ENCODE peak calls at places on chromosomes 4 and X, in six cellular contexts. Z is CD4-positive, alpha-beta memory T cell; G is spleen; Q is CD8-positive, alpha-beta memory T cell; U is tibial nerve; E is BJ. F is an unnamed sample.
A peak's percentile ranks its signal among the peaks of the same experiment; 100 is the strongest.

GRCh38 chrX:48045410-48046311 is 25.8 kb downstream of the ZNF630 start:
- DNase-seq in Z (no peak), U (no peak), E (no peak), G (no peak), Q (no peak), F (no peak)

GRCh38 chrX:33041141-33041540 is 170.2 kb downstream of the DMD start:
- DNase-seq in Q (no peak), U (no peak), E (no peak), G (peak; percentile 66), Z (no peak), F (no peak)

GRCh38 chrX:79081895-79082512 is 62.5 kb upstream of the GPR174 start:
- DNase-seq in U (no peak), Q (peak; percentile 59), E (no peak), G (no peak), Z (peak; percentile 62), F (peak; percentile 85)

GRCh38 chr4:74316397-74316796 is 8.1 kb downstream of the EPGN start:
- DNase-seq in Z (no peak), E (no peak), U (no peak), G (no peak), Q (no peak), F (no peak)

GRCh38 chr4:15455290-15455689 is 14.4 kb upstream of the CC2D2A start:
- DNase-seq in Q (no peak), U (peak; percentile 58), G (no peak), E (no peak), Z (no peak), F (no peak)

GRCh38 chrX:153971632-153972367 is at the start of gene HCFC1:
- DNase-seq in G (peak; percentile 97), E (no peak), Q (peak; percentile 97), Z (peak; percentile 97), U (peak; percentile 79), F (peak; percentile 83)

GRCh38 chrX:155956649-155957048 is 40.8 kb upstream of the IL9R start:
- DNase-seq in G (no peak), E (no peak), U (no peak), Z (no peak), Q (no peak), F (no peak)

GRCh38 chr4:82643994-82644730 is 82.4 kb upstream of the TMEM150C start:
- DNase-seq in Q (no peak), U (no peak), E (peak; percentile 74), Z (no peak), G (no peak), F (no peak)

GRCh38 chrX:10447577-10448214 is 172.7 kb downstream of the MID1 start:
- DNase-seq in Z (no peak), Q (no peak), E (no peak), G (no peak), U (no peak), F (no peak)

GRCh38 chrX:129318375-129318774 is 204.9 kb downstream of the SMARCA1 start:
- DNase-seq in Q (no peak), G (no peak), Z (no peak), E (no peak), U (no peak), F (peak; percentile 31)

GRCh38 chr4:56821394-56822263 is at the start of gene SPINK2:
- DNase-seq in U (no peak), E (no peak), Z (peak; percentile 67), G (peak; percentile 91), Q (peak; percentile 63), F (peak; percentile 45)

GRCh38 chr4:57044996-57045395 is 65.2 kb downstream of the IGFBP7 start:
- DNase-seq in U (no peak), G (no peak), Q (no peak), E (no peak), Z (no peak), F (no peak)

GRCh38 chr4:71210831-71211230 is 128.0 kb upstream of the SLC4A4 start:
- DNase-seq in Z (no peak), G (no peak), Q (no peak), U (no peak), E (no peak), F (no peak)

GRCh38 chrX:79268788-79269187 is 98.3 kb downstream of the ITM2A start:
- DNase-seq in E (no peak), G (no peak), Q (no peak), U (no peak), Z (no peak), F (no peak)

GRCh38 chr4:124334119-124334518 is 378.4 kb downstream of the ANKRD50 start:
- DNase-seq in Z (no peak), Q (no peak), U (no peak), G (no peak), E (peak; percentile 48), F (peak; percentile 34)

GRCh38 chr4:140052050-140052449 is 101.9 kb downstream of the MAML3 start:
- DNase-seq in Q (no peak), Z (peak; percentile 24), U (no peak), E (no peak), G (no peak), F (no peak)

GRCh38 chr4:69731261-69731660 is 29.2 kb downstream of the SULT1B1 start:
- DNase-seq in Z (no peak), Q (no peak), G (no peak), U (no peak), E (no peak), F (no peak)

GRCh38 chr4:8084712-8085490 is 73.7 kb downstream of the ABLIM2 start:
- DNase-seq in E (no peak), Q (no peak), G (no peak), U (no peak), Z (no peak), F (no peak)

GRCh38 chrX:74421181-74422028 is at the start of gene SLC16A2:
- DNase-seq in G (peak; percentile 80), U (peak; percentile 52), E (peak; percentile 35), Q (peak; percentile 10), Z (peak; percentile 19), F (peak; percentile 16)

GRCh38 chr4:150794706-150795105 is 212.8 kb downstream of the MAB21L2 start:
- DNase-seq in U (no peak), Z (no peak), G (no peak), E (no peak), Q (no peak), F (no peak)

GRCh38 chr4:113981591-113981990 is 2.1 kb upstream of the ARSJ start:
- DNase-seq in U (no peak), G (no peak), Z (no peak), E (no peak), Q (no peak), F (no peak)

GRCh38 chr4:39539026-39539690 is 11.9 kb upstream of the UGDH start:
- DNase-seq in Q (no peak), Z (no peak), G (no peak), E (no peak), U (no peak), F (no peak)

GRCh38 chrX:15055146-15055930 is 182.1 kb downstream of the MOSPD2 start:
- DNase-seq in G (no peak), Q (no peak), Z (no peak), E (no peak), U (no peak), F (no peak)

GRCh38 chr4:25075129-25075528 is 44.4 kb upstream of the LGI2 start:
- DNase-seq in Z (no peak), U (no peak), E (no peak), G (no peak), Q (no peak), F (no peak)

GRCh38 chr4:113540859-113541258 is 220.7 kb downstream of the CAMK2D start:
- DNase-seq in Z (no peak), U (no peak), E (no peak), Q (no peak), G (no peak), F (no peak)

GRCh38 chr4:30002345-30002744 is 717.8 kb upstream of the PCDH7 start:
- DNase-seq in U (no peak), E (no peak), G (no peak), Q (no peak), Z (no peak), F (no peak)

DNA sequence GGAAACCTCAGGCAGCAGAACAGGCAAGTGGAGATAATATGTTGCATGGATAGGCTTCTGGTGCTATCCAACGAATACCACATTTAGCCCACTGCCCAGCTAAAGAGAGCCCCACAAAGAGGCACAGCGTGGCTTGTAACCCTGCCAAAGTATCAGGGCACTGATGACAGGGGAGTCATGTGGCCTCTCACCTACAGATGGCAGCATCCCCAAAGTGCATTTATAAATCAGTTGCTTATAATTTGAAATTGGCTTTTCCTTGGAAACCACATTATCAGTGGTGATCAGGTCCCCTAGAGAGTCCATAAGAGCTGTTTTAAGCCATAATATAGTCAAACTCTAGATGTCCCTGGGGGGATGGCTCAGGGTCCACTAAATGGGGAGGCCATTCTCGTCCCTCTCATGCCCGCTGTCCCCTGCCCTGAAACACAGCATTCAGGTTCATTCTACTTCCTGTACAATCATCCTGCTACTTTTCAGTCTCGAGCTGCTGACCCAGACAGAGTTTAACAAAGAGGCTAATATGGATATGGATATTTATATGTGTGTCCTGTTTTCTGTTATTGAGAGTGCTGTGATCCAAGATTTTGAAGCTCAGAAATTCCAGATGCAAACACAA is 28.6 kb downstream of the SRPX start:
- DNase-seq in U (no peak), Q (no peak), G (no peak), Z (no peak), E (no peak), F (no peak)
- H3K4me3 ChIP-seq in U (no peak overlapping the region), Q (no peak overlapping the region), G (no peak overlapping the region), Z (no peak overlapping the region), E (no peak overlapping the region), F (no peak overlapping the region)

GRCh38 chr4:152961041-152961751 is 25.1 kb downstream of the FHDC1 start:
- DNase-seq in G (no peak), Q (no peak), U (no peak), Z (no peak), E (no peak), F (no peak)

GRCh38 chr4:152956167-152956566 is 20.0 kb downstream of the FHDC1 start:
- DNase-seq in U (no peak), G (no peak), Q (no peak), Z (no peak), E (no peak), F (no peak)

GRCh38 chr4:152959080-152959479 is 23.0 kb downstream of the FHDC1 start:
- DNase-seq in U (no peak), Q (no peak), Z (no peak), E (no peak), G (no peak), F (no peak)

GRCh38 chr4:152956650-152957436 is 20.7 kb downstream of the FHDC1 start:
- DNase-seq in E (no peak), Q (no peak), U (no peak), G (no peak), Z (no peak), F (no peak)

GRCh38 chr4:152957437-152958185 is 21.5 kb downstream of the FHDC1 start:
- DNase-seq in Q (no peak), Z (no peak), G (no peak), U (no peak), E (no peak), F (no peak)
- H3K4me3 ChIP-seq in Q (no peak overlapping the region), Z (no peak overlapping the region), G (no peak overlapping the region), U (no peak overlapping the region), E (no peak overlapping the region), F (no peak overlapping the region)

GRCh38 chr4:76307670-76308014 is 1.1 kb downstream of the STBD1 start:
- DNase-seq in G (no peak), U (no peak), Q (no peak), Z (no peak), E (no peak), F (no peak)
- H3K4me3 ChIP-seq in G (peak overlapping the region; percentile 64), U (no peak overlapping the region), Q (no peak overlapping the region), Z (no peak overlapping the region), E (peak overlapping the region; percentile 87), F (no peak overlapping the region)

DNA sequence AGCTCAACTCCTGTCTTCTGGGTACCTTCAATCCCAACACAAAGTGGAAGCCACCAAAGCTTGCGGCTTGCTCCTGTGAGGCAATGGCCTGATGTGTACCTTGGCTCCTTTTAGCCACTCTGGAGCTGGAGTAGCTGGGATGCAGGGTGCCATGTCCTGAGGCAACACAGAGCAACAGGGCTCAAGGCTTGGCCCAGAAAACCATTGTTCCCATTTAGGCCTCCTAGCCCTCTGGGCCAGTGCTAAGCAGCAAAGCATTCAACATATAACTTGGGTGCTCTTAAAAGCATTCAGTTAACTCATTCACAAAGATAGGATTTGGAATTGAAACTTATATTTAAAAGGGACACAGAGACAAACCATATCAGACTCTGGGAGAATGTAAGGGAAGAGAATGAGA is 194.5 kb upstream of the ARHGEF9 start:
- DNase-seq in E (no peak), Z (no peak), U (no peak), Q (no peak), G (no peak), F (no peak)
- H3K4me3 ChIP-seq in E (no peak overlapping the region), Z (no peak overlapping the region), U (no peak overlapping the region), Q (no peak overlapping the region), G (no peak overlapping the region), F (no peak overlapping the region)

F was measured in Jurkat, Clone E6-1.